ENCODE peak calls at places on chromosomes 3 and 15, in nine cellular contexts. One of them, this sample, is unnamed.

GRCh38 chr15:56760186-56760585 is 26.9 kb upstream of the ZNF280D start:
- DNase-seq in right atrium auricular region: no peak
- DNase-seq in NCI-H774: no peak
- DNase-seq in sciatic nerve: no peak
- DNase-seq in NCI-H524: peak
- DNase-seq in stimulated activated CD8-positive, alpha-beta memory T cell treated with anti-CD3 and anti-CD28 coated beads, Interleukin-2, amount 100 ng/mL, for 48 hours: no peak
- DNase-seq in Kasumi-1: no peak
- DNase-seq in osteocyte: no peak
- DNase-seq in mucosa of gallbladder: no peak
- DNase-seq in this sample: no peak

GRCh38 chr3:165855581-165855980 is 18.4 kb upstream of the BCHE start:
- DNase-seq in NCI-H524: no peak
- DNase-seq in mucosa of gallbladder: no peak
- DNase-seq in osteocyte: no peak
- DNase-seq in NCI-H774: no peak
- DNase-seq in sciatic nerve: no peak
- DNase-seq in right atrium auricular region: no peak
- DNase-seq in stimulated activated CD8-positive, alpha-beta memory T cell treated with anti-CD3 and anti-CD28 coated beads, Interleukin-2, amount 100 ng/mL, for 48 hours: no peak
- DNase-seq in Kasumi-1: no peak
- DNase-seq in this sample: no peak

GRCh38 chr3:48371651-48372376 is at the start of gene FBXW12:
- DNase-seq in NCI-H774: no peak
- DNase-seq in osteocyte: no peak
- DNase-seq in NCI-H524: no peak
- DNase-seq in sciatic nerve: no peak
- DNase-seq in stimulated activated CD8-positive, alpha-beta memory T cell treated with anti-CD3 and anti-CD28 coated beads, Interleukin-2, amount 100 ng/mL, for 48 hours: no peak
- DNase-seq in mucosa of gallbladder: no peak
- DNase-seq in Kasumi-1: no peak
- DNase-seq in right atrium auricular region: no peak
- DNase-seq in this sample: no peak

GRCh38 chr3:152071924-152072323 is 196.8 kb upstream of the MBNL1 start:
- DNase-seq in NCI-H524: peak
- DNase-seq in mucosa of gallbladder: no peak
- DNase-seq in osteocyte: no peak
- DNase-seq in stimulated activated CD8-positive, alpha-beta memory T cell treated with anti-CD3 and anti-CD28 coated beads, Interleukin-2, amount 100 ng/mL, for 48 hours: no peak
- DNase-seq in Kasumi-1: peak
- DNase-seq in sciatic nerve: no peak
- DNase-seq in NCI-H774: no peak
- DNase-seq in right atrium auricular region: no peak
- DNase-seq in this sample: peak

GRCh38 chr15:89136818-89137772 is 48.8 kb downstream of the ABHD2 start:
- DNase-seq in Kasumi-1: no peak
- DNase-seq in sciatic nerve: no peak
- DNase-seq in right atrium auricular region: peak
- DNase-seq in NCI-H774: no peak
- DNase-seq in osteocyte: no peak
- DNase-seq in mucosa of gallbladder: no peak
- DNase-seq in NCI-H524: no peak
- DNase-seq in stimulated activated CD8-positive, alpha-beta memory T cell treated with anti-CD3 and anti-CD28 coated beads, Interleukin-2, amount 100 ng/mL, for 48 hours: no peak
- DNase-seq in this sample: no peak

GRCh38 chr3:136949708-136950107 is 8.1 kb upstream of the IL20RB start:
- DNase-seq in right atrium auricular region: no peak
- DNase-seq in NCI-H774: no peak
- DNase-seq in sciatic nerve: no peak
- DNase-seq in osteocyte: no peak
- DNase-seq in mucosa of gallbladder: no peak
- DNase-seq in stimulated activated CD8-positive, alpha-beta memory T cell treated with anti-CD3 and anti-CD28 coated beads, Interleukin-2, amount 100 ng/mL, for 48 hours: no peak
- DNase-seq in Kasumi-1: no peak
- DNase-seq in NCI-H524: no peak
- DNase-seq in this sample: no peak

GRCh38 chr3:142022381-142022780 is 127.0 kb downstream of the TFDP2 start:
- DNase-seq in sciatic nerve: no peak
- DNase-seq in stimulated activated CD8-positive, alpha-beta memory T cell treated with anti-CD3 and anti-CD28 coated beads, Interleukin-2, amount 100 ng/mL, for 48 hours: no peak
- DNase-seq in Kasumi-1: peak
- DNase-seq in NCI-H524: peak
- DNase-seq in right atrium auricular region: no peak
- DNase-seq in osteocyte: no peak
- DNase-seq in mucosa of gallbladder: no peak
- DNase-seq in NCI-H774: no peak
- DNase-seq in this sample: no peak

GRCh38 chr15:49270541-49271421 is 100.7 kb downstream of the GALK2 start:
- DNase-seq in right atrium auricular region: peak
- DNase-seq in osteocyte: no peak
- DNase-seq in Kasumi-1: no peak
- DNase-seq in sciatic nerve: no peak
- DNase-seq in mucosa of gallbladder: peak
- DNase-seq in NCI-H524: no peak
- DNase-seq in NCI-H774: no peak
- DNase-seq in stimulated activated CD8-positive, alpha-beta memory T cell treated with anti-CD3 and anti-CD28 coated beads, Interleukin-2, amount 100 ng/mL, for 48 hours: no peak
- DNase-seq in this sample: no peak

GRCh38 chr3:71087109-71088018 is 496.2 kb downstream of the FOXP1 start:
- DNase-seq in NCI-H524: no peak
- DNase-seq in stimulated activated CD8-positive, alpha-beta memory T cell treated with anti-CD3 and anti-CD28 coated beads, Interleukin-2, amount 100 ng/mL, for 48 hours: no peak
- DNase-seq in NCI-H774: no peak
- DNase-seq in right atrium auricular region: no peak
- DNase-seq in osteocyte: no peak
- DNase-seq in Kasumi-1: no peak
- DNase-seq in sciatic nerve: no peak
- DNase-seq in mucosa of gallbladder: peak
- DNase-seq in this sample: peak

GRCh38 chr3:14605070-14605469 is 46.5 kb upstream of the CCDC174 start:
- DNase-seq in sciatic nerve: no peak
- DNase-seq in right atrium auricular region: no peak
- DNase-seq in NCI-H774: no peak
- DNase-seq in stimulated activated CD8-positive, alpha-beta memory T cell treated with anti-CD3 and anti-CD28 coated beads, Interleukin-2, amount 100 ng/mL, for 48 hours: no peak
- DNase-seq in mucosa of gallbladder: no peak
- DNase-seq in Kasumi-1: no peak
- DNase-seq in NCI-H524: no peak
- DNase-seq in osteocyte: no peak
- DNase-seq in this sample: no peak

GRCh38 chr3:87175662-87176230 is 51.4 kb upstream of the CHMP2B start:
- DNase-seq in Kasumi-1: no peak
- DNase-seq in osteocyte: no peak
- DNase-seq in stimulated activated CD8-positive, alpha-beta memory T cell treated with anti-CD3 and anti-CD28 coated beads, Interleukin-2, amount 100 ng/mL, for 48 hours: no peak
- DNase-seq in right atrium auricular region: no peak
- DNase-seq in mucosa of gallbladder: no peak
- DNase-seq in sciatic nerve: no peak
- DNase-seq in NCI-H774: no peak
- DNase-seq in NCI-H524: no peak
- DNase-seq in this sample: no peak

GRCh38 chr3:152299243-152299976 is 30.7 kb downstream of the MBNL1 start:
- DNase-seq in mucosa of gallbladder: no peak
- DNase-seq in NCI-H774: no peak
- DNase-seq in sciatic nerve: no peak
- DNase-seq in osteocyte: no peak
- DNase-seq in stimulated activated CD8-positive, alpha-beta memory T cell treated with anti-CD3 and anti-CD28 coated beads, Interleukin-2, amount 100 ng/mL, for 48 hours: no peak
- DNase-seq in Kasumi-1: no peak
- DNase-seq in NCI-H524: peak
- DNase-seq in right atrium auricular region: no peak
- DNase-seq in this sample: no peak

GRCh38 chr3:18724456-18724855 is 299.3 kb upstream of the SATB1 start:
- DNase-seq in sciatic nerve: no peak
- DNase-seq in stimulated activated CD8-positive, alpha-beta memory T cell treated with anti-CD3 and anti-CD28 coated beads, Interleukin-2, amount 100 ng/mL, for 48 hours: no peak
- DNase-seq in mucosa of gallbladder: no peak
- DNase-seq in NCI-H774: no peak
- DNase-seq in osteocyte: no peak
- DNase-seq in Kasumi-1: no peak
- DNase-seq in NCI-H524: no peak
- DNase-seq in right atrium auricular region: no peak
- DNase-seq in this sample: no peak

GRCh38 chr3:129461461-129462146 is 21.6 kb downstream of the IFT122 start:
- DNase-seq in NCI-H524: no peak
- DNase-seq in sciatic nerve: no peak
- DNase-seq in mucosa of gallbladder: no peak
- DNase-seq in osteocyte: no peak
- DNase-seq in NCI-H774: no peak
- DNase-seq in right atrium auricular region: no peak
- DNase-seq in Kasumi-1: no peak
- DNase-seq in stimulated activated CD8-positive, alpha-beta memory T cell treated with anti-CD3 and anti-CD28 coated beads, Interleukin-2, amount 100 ng/mL, for 48 hours: no peak
- DNase-seq in this sample: no peak

This sample was measured in GM18507.